ENCODE peak calls at places on chromosomes 11 and 22, in four cellular contexts. N is HepG2, K is cardiac muscle cell, G is lower lobe of right lung. R is an unnamed sample.

GRCh38 chr11:112516261-112516660 is 255.6 kb upstream of the PLET1 start:
- DNase-seq in K (no peak), N (no peak), G (no peak), R (no peak)

GRCh38 chr11:76074178-76075112 is 131.9 kb downstream of the WNT11 start:
- DNase-seq in N (no peak), K (no peak), G (no peak), R (no peak)

GRCh38 chr11:100929377-100929776 is 200.2 kb downstream of the PGR start:
- DNase-seq in K (no peak), G (no peak), N (no peak), R (no peak)

GRCh38 chr11:14974723-14975587 is 2.8 kb upstream of the CALCA start:
- DNase-seq in G (no peak), K (peak; percentile 67), N (peak; percentile 16), R (peak; percentile 26)

GRCh38 chr22:28440517-28441366 is 238.9 kb downstream of the TTC28 start:
- DNase-seq in K (no peak), G (no peak), N (no peak), R (no peak)

GRCh38 chr11:132486060-132486459 is 1046.2 kb downstream of the OPCML start:
- DNase-seq in K (no peak), N (no peak), G (no peak), R (no peak)

GRCh38 chr11:43547900-43548381 is 132.6 kb upstream of the HSD17B12 start:
- DNase-seq in N (no peak), G (no peak), K (peak; percentile 19), R (peak; percentile 32)

GRCh38 chr22:42608481-42609361 is 6.0 kb downstream of the POLDIP3 start:
- DNase-seq in G (no peak), K (no peak), N (no peak), R (no peak)

GRCh38 chr11:36214484-36214883 is 74.7 kb downstream of the COMMD9 start:
- DNase-seq in N (no peak), K (no peak), G (no peak), R (no peak)

GRCh38 chr11:67345949-67346819 is 7.2 kb downstream of the POLD4 start:
- DNase-seq in G (no peak), N (peak; percentile 32), K (peak; percentile 29), R (no peak)

GRCh38 chr11:10797561-10797960 is 11.2 kb downstream of the EIF4G2 start:
- DNase-seq in G (no peak), N (no peak), K (no peak), R (no peak)

GRCh38 chr11:130478204-130478701 is 29.8 kb downstream of the ADAMTS15 start:
- DNase-seq in K (peak; percentile 37), N (no peak), G (no peak), R (peak; percentile 81)

GRCh38 chr11:90286640-90287039 is 63.8 kb upstream of the CHORDC1 start:
- DNase-seq in K (no peak), N (peak; percentile 83), G (no peak), R (no peak)

GRCh38 chr11:9604134-9604533 is 30.7 kb downstream of the WEE1 start:
- DNase-seq in G (no peak), N (no peak), K (no peak), R (no peak)

GRCh38 chr11:110261195-110262140 is 34.9 kb downstream of the RDX start:
- DNase-seq in N (no peak), G (no peak), K (no peak), R (no peak)

GRCh38 chr11:71458146-71459070 is 5.4 kb downstream of the NADSYN1 start:
- DNase-seq in N (no peak), K (no peak), G (no peak), R (no peak)

GRCh38 chr22:23400286-23400981 is 179.7 kb downstream of the IGLL1 start:
- DNase-seq in N (no peak), G (no peak), K (no peak), R (no peak)

GRCh38 chr11:23423656-23424055 is 563.4 kb upstream of the CCDC179 start:
- DNase-seq in N (no peak), G (no peak), K (no peak), R (no peak)

GRCh38 chr22:39439170-39439569 is 17.6 kb upstream of the MGAT3 start:
- DNase-seq in G (no peak), N (peak; percentile 25), K (no peak), R (no peak)

GRCh38 chr11:124536520-124536919 is 6.9 kb downstream of the OR8B12 start:
- DNase-seq in N (peak; percentile 69), G (peak; percentile 56), K (peak; percentile 37), R (peak; percentile 49)

GRCh38 chr22:43376765-43377485 is 33.8 kb upstream of the SCUBE1 start:
- DNase-seq in G (no peak), N (no peak), K (no peak), R (no peak)

GRCh38 chr11:13949876-13950275 is 12.6 kb upstream of the SPON1 start:
- DNase-seq in G (no peak), K (no peak), N (no peak), R (no peak)

GRCh38 chr11:44617671-44618461 is 52.4 kb downstream of the CD82 start:
- DNase-seq in G (no peak), N (no peak), K (no peak), R (no peak)

GRCh38 chr22:29202231-29203192 is 3.2 kb upstream of the EMID1 start:
- DNase-seq in N (peak; percentile 38), K (no peak), G (peak; percentile 67), R (peak; percentile 70)

GRCh38 chr22:44525872-44526271 is 27.8 kb upstream of the RTL6 start:
- DNase-seq in G (no peak), N (no peak), K (no peak), R (no peak)

GRCh38 chr22:37396488-37397084 is 30.7 kb downstream of the ELFN2 start:
- DNase-seq in G (no peak), N (no peak), K (no peak), R (no peak)

GRCh38 chr11:91497847-91498246 is 726.8 kb upstream of the FAT3 start:
- DNase-seq in K (no peak), G (no peak), N (no peak), R (no peak)

GRCh38 chr11:109998921-109999320 is 94.3 kb upstream of the ZC3H12C start:
- DNase-seq in N (no peak), G (no peak), K (no peak), R (no peak)

GRCh38 chr22:17985606-17986005 is 38.8 kb downstream of the MICAL3 start:
- DNase-seq in N (no peak), G (no peak), K (no peak), R (no peak)

GRCh38 chr22:48948575-48949170 is 879.0 kb downstream of the BRD1 start:
- DNase-seq in K (no peak), N (no peak), G (no peak), R (no peak)

GRCh38 chr11:12076840-12077534 is 33.4 kb upstream of the MICAL2 start:
- DNase-seq in K (no peak), G (no peak), N (no peak), R (no peak)

GRCh38 chr22:48960981-48961655 is 866.6 kb downstream of the BRD1 start:
- DNase-seq in N (no peak), K (no peak), G (no peak), R (no peak)

GRCh38 chr22:44181033-44181911 is 547 bp downstream of the PARVG start:
- DNase-seq in N (no peak), G (peak; percentile 79), K (no peak), R (peak; percentile 42)

GRCh38 chr22:47062126-47062525 is 299.7 kb downstream of the TBC1D22A start:
- DNase-seq in K (no peak), G (no peak), N (no peak), R (no peak)

GRCh38 chr11:126491092-126491491 is 135.6 kb downstream of the ST3GAL4 start:
- DNase-seq in K (no peak), G (no peak), N (no peak), R (no peak)

GRCh38 chr22:38327805-38328204 is 10.6 kb upstream of the CSNK1E start:
- DNase-seq in N (no peak), G (no peak), K (no peak), R (no peak)

GRCh38 chr11:42631223-42631843 is 680.5 kb upstream of the API5 start:
- DNase-seq in G (no peak), N (peak; percentile 12), K (peak; percentile 26), R (no peak)

GRCh38 chr22:43293661-43294392 is 49.3 kb downstream of the SCUBE1 start:
- DNase-seq in K (no peak), G (peak; percentile 76), N (peak; percentile 90), R (peak; percentile 45)

DNA sequence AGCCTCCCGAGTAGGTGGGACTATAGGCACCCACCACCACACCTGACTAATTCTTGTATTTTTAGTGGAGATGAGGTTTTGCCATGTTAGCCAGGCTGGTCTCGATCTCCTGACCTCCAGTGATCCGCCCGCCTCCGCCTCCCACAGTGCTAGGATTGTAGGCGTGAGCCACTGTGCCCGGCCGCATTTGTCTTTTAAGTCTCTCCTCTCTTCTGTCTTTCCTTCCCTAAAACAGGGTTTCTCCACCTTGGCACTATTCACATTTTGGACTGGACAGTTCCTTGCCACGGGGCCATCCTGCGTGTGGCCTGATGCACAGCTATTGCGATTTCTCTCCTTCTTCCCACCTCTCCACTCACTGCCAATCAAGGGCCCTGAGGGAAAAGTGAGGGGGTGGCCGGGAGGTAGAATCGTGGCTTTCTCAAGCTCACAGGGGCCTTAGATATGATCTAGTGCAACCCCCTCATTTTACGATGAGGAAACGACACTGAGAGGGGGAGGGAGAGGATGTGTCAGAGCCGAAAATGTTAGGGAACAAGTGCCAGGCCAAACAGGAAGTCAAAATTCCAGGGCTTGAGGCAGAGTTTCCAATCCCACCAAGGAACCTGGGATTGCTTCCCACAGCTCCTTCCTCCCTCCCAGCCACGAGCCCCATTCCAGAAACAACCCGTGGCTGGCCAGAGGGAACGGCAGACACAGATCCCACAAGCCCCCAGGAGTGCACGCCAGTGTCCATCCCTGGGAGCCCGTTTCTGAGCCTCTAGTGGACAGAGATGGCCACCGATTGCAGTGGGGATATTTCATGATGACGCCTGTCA is 21.2 kb downstream of the SCGB1A1 start:
- DNase-seq in K (no peak), N (no peak), G (no peak), R (peak; percentile 31)
- H3K4me1 ChIP-seq in K (no peaks in the 10 kb centered on the region), N (peaks cover 67% of the 10 kb centered on the region), G (peaks cover 49% of the 10 kb centered on the region), R (peaks cover 54% of the 10 kb centered on the region)

GRCh38 chr11:65438257-65439151 is 15.9 kb downstream of the NEAT1 start:
- DNase-seq in N (no peak), K (no peak), G (no peak), R (no peak)
- H3K4me1 ChIP-seq in N (peaks cover 87% of the 10 kb centered on the region), K (no peaks in the 10 kb centered on the region), G (peaks cover 95% of the 10 kb centered on the region), R (peaks cover 34% of the 10 kb centered on the region)

GRCh38 chr11:17611049-17611448 is 64.0 kb downstream of the OTOG start:
- DNase-seq in N (no peak), K (no peak), G (no peak), R (no peak)
- H3K4me1 ChIP-seq in N (no peaks in the 10 kb centered on the region), K (no peaks in the 10 kb centered on the region), G (no peaks in the 10 kb centered on the region), R (no peaks in the 10 kb centered on the region)

GRCh38 chr11:74463216-74463615 is 4.1 kb downstream of the KCNE3 start:
- DNase-seq in G (no peak), N (no peak), K (no peak), R (no peak)

GRCh38 chr11:74464746-74465145 is 2.6 kb downstream of the KCNE3 start:
- DNase-seq in N (no peak), K (no peak), G (no peak), R (no peak)

GRCh38 chr11:74460481-74461154 is 6.7 kb downstream of the KCNE3 start:
- DNase-seq in K (no peak), N (no peak), G (no peak), R (no peak)

GRCh38 chr11:74462009-74462408 is 5.3 kb downstream of the KCNE3 start:
- DNase-seq in G (peak; percentile 93), N (peak; percentile 66), K (no peak), R (peak; percentile 74)

DNA sequence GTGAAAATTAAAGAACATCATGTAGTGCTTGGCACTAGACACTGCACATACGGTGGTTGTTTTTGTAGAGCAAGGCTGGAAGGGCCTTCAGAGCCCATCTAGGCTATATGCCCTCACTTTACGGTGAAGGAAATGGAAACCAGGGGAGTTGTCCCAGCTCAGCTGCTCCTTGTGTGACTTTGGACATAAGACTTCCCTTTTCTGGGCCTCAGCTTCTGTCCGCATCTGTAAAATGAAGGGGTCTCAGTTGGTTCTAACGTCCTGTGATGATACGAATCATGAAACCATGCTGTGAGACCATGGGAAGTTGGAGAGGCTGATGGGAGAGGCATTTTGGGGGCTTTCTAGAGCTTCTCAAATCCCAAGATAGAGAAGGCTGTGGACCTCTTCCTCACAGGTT is 4.7 kb downstream of the KCNE3 start:
- DNase-seq in N (no peak), K (no peak), G (no peak), R (no peak)
- H3K4me1 ChIP-seq in N (peaks cover 56% of the 10 kb centered on the region), K (no peaks in the 10 kb centered on the region), G (peaks cover 54% of the 10 kb centered on the region), R (peaks cover 11% of the 10 kb centered on the region)